ENCODE peak calls at places on chromosomes 6 and 20, in four cellular contexts. C is A172, A is HFF-Myc, J is H7. B is an unnamed sample.

GRCh38 chr20:57685134-57685851 is 24.5 kb downstream of the PMEPA1 start:
- DNase-seq in C (no peak), A (no peak), J (no peak), B (no peak)

GRCh38 chr6:70563540-70563939 is 3.2 kb upstream of the SDHAF4 start:
- DNase-seq in C (no peak), A (no peak), J (no peak), B (no peak)

GRCh38 chr20:14986026-14986655 is 648.7 kb upstream of the FLRT3 start:
- DNase-seq in C (peak; percentile 12), A (no peak), J (no peak), B (no peak)

GRCh38 chr20:1961374-1961773 is 32.5 kb downstream of the PDYN start:
- DNase-seq in C (no peak), A (no peak), J (no peak), B (no peak)

GRCh38 chr6:161233986-161234620 is 39.8 kb downstream of the AGPAT4 start:
- DNase-seq in C (peak; percentile 66), A (peak; percentile 75), J (no peak), B (no peak)

GRCh38 chr6:133241088-133241900 is at the start of gene EYA4:
- DNase-seq in C (no peak), A (no peak), J (peak; percentile 67), B (no peak)

GRCh38 chr6:32249262-32249661 is 25.4 kb upstream of the NOTCH4 start:
- DNase-seq in C (no peak), A (no peak), J (no peak), B (no peak)

GRCh38 chr20:49775229-49775693 is 37.4 kb upstream of the SLC9A8 start:
- DNase-seq in C (peak; percentile 97), A (peak; percentile 48), J (no peak), B (peak; percentile 50)

GRCh38 chr6:36984581-36985383 is 1.2 kb downstream of the MTCH1 start:
- DNase-seq in C (peak; percentile 55), A (peak; percentile 30), J (peak; percentile 89), B (peak; percentile 68)

GRCh38 chr20:14203657-14204056 is 133.8 kb downstream of the FLRT3 start:
- DNase-seq in C (no peak), A (no peak), J (no peak), B (no peak)

GRCh38 chr20:51628533-51629398 is 86.2 kb upstream of the NFATC2 start:
- DNase-seq in C (no peak), A (no peak), J (no peak), B (no peak)

GRCh38 chr6:114592506-114592905 is 249.7 kb upstream of the HS3ST5 start:
- DNase-seq in C (no peak), A (no peak), J (no peak), B (no peak)

GRCh38 chr20:59821201-59821600 is 112.2 kb downstream of the SYCP2 start:
- DNase-seq in C (no peak), A (no peak), J (peak; percentile 9), B (no peak)

GRCh38 chr6:73487473-73487872 is 25.9 kb downstream of the MTO1 start:
- DNase-seq in C (no peak), A (no peak), J (no peak), B (no peak)

GRCh38 chr6:10315631-10316145 is 99.2 kb downstream of the TFAP2A start:
- DNase-seq in C (peak; percentile 11), A (no peak), J (no peak), B (no peak)

GRCh38 chr6:170462366-170463020 is 90.6 kb downstream of the PSMB1 start:
- DNase-seq in C (no peak), A (no peak), J (no peak), B (no peak)

GRCh38 chr6:159324599-159324998 is 155.4 kb downstream of the FNDC1 start:
- DNase-seq in C (no peak), A (no peak), J (no peak), B (no peak)

GRCh38 chr20:62636446-62636845 is 5.9 kb upstream of the SLCO4A1 start:
- DNase-seq in C (no peak), A (no peak), J (peak; percentile 76), B (no peak)

GRCh38 chr20:25318471-25319240 is 70.8 kb downstream of the PYGB start:
- DNase-seq in C (no peak), A (no peak), J (peak; percentile 52), B (no peak)

B was measured in K562.